ENCODE peak calls at places on chromosomes 12 and 14, in four cellular contexts. L is HepG2, W is GM12878, T is K562. I is an unnamed sample.

GRCh38 chr12:54259194-54260011 is 20.5 kb downstream of the CBX5 start:
- DNase-seq in L (no peak), W (peak; percentile 42), T (peak; percentile 92), I (peak; percentile 90)

GRCh38 chr12:109870648-109871047 is 9.7 kb downstream of the GLTP start:
- DNase-seq in L (no peak), W (no peak), T (no peak), I (no peak)

GRCh38 chr14:93686313-93686712 is 102.0 kb downstream of the PRIMA1 start:
- DNase-seq in L (no peak), W (no peak), T (no peak), I (no peak)

GRCh38 chr12:88472248-88472647 is 108.0 kb downstream of the KITLG start:
- DNase-seq in L (no peak), W (no peak), T (no peak), I (no peak)

GRCh38 chr14:104446611-104447010 is 133.0 kb upstream of the C14orf180 start:
- DNase-seq in L (no peak), W (no peak), T (no peak), I (no peak)

GRCh38 chr14:80388980-80389711 is 177.8 kb upstream of the DIO2 start:
- DNase-seq in L (no peak), W (no peak), T (no peak), I (no peak)

GRCh38 chr12:32650508-32650907 is 28.6 kb upstream of the DNM1L start:
- DNase-seq in L (no peak), W (no peak), T (no peak), I (no peak)

GRCh38 chr12:867905-868304 is 81.6 kb downstream of the RAD52 start:
- DNase-seq in L (no peak), W (no peak), T (no peak), I (no peak)

GRCh38 chr12:65881965-65882413 is 57.7 kb downstream of the HMGA2 start:
- DNase-seq in L (no peak), W (no peak), T (no peak), I (no peak)

GRCh38 chr12:57722716-57723629 is 15.6 kb downstream of the AGAP2 start:
- DNase-seq in L (no peak), W (no peak), T (no peak), I (no peak)

GRCh38 chr12:40075458-40075857 is 30.4 kb downstream of the SLC2A13 start:
- DNase-seq in L (no peak), W (no peak), T (no peak), I (no peak)

GRCh38 chr14:69263364-69263763 is 3.4 kb downstream of the GALNT16 start:
- DNase-seq in L (no peak), W (no peak), T (no peak), I (peak; percentile 53)

GRCh38 chr14:23076785-23077408 is 18.0 kb downstream of the ACIN1 start:
- DNase-seq in L (peak; percentile 68), W (no peak), T (no peak), I (peak; percentile 48)

GRCh38 chr12:52204095-52204930 is 12.5 kb upstream of the KRT80 start:
- DNase-seq in L (no peak), W (no peak), T (no peak), I (no peak)

GRCh38 chr12:109932878-109933503 is 32.9 kb downstream of the TCHP start:
- DNase-seq in L (no peak), W (no peak), T (no peak), I (no peak)

GRCh38 chr14:66015046-66015780 is 471.0 kb upstream of the CCDC196 start:
- DNase-seq in L (no peak), W (no peak), T (no peak), I (no peak)

GRCh38 chr12:57309420-57309819 is 58.4 kb upstream of the STAC3 start:
- DNase-seq in L (no peak), W (no peak), T (no peak), I (no peak)

GRCh38 chr14:21054768-21055145 is 2.9 kb upstream of the RNASE8 start:
- DNase-seq in L (no peak), W (no peak), T (no peak), I (no peak)

GRCh38 chr14:68656452-68656851 is 136.4 kb downstream of the ZFP36L1 start:
- DNase-seq in L (no peak), W (no peak), T (no peak), I (no peak)

GRCh38 chr12:94593822-94594442 is 56.4 kb downstream of the TMCC3 start:
- DNase-seq in L (no peak), W (peak; percentile 15), T (no peak), I (no peak)

GRCh38 chr12:116552750-116553383 is 6.3 kb upstream of the MAP1LC3B2 start:
- DNase-seq in L (no peak), W (no peak), T (no peak), I (no peak)

GRCh38 chr12:116551952-116552749 is 7.0 kb upstream of the MAP1LC3B2 start:
- DNase-seq in L (no peak), W (no peak), T (no peak), I (no peak)

GRCh38 chr12:116551151-116551550 is 8.0 kb upstream of the MAP1LC3B2 start:
- DNase-seq in L (no peak), W (no peak), T (no peak), I (no peak)

GRCh38 chr12:116547955-116548471 is 11.2 kb upstream of the MAP1LC3B2 start:
- DNase-seq in L (no peak), W (no peak), T (no peak), I (no peak)

DNA sequence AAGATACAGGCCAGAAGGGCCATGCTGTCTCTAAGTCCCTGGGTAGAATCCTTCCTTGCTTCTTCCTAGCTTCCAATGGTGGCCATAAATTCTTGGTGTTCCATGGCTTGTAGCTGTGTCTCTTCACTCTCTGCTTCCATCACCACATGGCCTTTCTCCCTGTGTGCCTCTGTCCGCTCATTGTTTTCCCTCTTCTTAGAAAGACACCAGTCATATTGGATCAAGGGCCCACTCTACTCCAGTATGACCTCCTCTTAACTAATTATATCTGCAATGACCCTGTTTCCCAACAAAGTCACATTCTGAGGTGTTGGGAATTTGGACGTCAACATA is 7.6 kb upstream of the MAP1LC3B2 start:
- DNase-seq in L (no peak), W (no peak), T (no peak), I (no peak)
- TF ChIP-seq RFX5 in L (no peak), W (no peak), T (no peak), I (no peak)

GRCh38 chr14:61963926-61964325 is 201.7 kb downstream of the SNAPC1 start:
- DNase-seq in L (no peak), W (no peak), T (no peak), I (no peak)
- TF ChIP-seq GABPA in L (no peak), W (no peak), T (no peak), I (no peak)

DNA sequence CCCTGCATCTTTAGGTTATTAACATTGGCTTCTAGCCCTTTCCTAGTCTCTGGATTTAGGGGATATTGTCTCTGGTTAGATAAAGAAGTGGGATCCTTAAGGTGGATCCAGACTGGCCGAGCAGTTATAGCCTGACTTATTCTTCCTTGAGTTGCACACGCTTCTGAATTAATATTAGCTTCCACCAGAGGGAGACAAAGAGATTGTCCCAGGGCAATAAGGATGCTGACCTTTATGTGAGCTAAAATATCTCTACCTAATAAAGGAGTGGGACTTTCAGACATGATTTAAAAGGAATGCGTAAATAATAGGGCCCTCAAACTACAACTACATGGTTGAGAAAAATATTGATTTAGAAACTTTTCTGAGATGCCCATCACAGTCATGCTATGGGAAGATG is 139.7 kb downstream of the SLCO1B3 start:
- DNase-seq in L (peak; percentile 6), W (peak; percentile 4), T (peak; percentile 5), I (peak; percentile 4)
- TF ChIP-seq MXI1 in L (no peak), W (no peak), T (no peak), I (no peak)

DNA sequence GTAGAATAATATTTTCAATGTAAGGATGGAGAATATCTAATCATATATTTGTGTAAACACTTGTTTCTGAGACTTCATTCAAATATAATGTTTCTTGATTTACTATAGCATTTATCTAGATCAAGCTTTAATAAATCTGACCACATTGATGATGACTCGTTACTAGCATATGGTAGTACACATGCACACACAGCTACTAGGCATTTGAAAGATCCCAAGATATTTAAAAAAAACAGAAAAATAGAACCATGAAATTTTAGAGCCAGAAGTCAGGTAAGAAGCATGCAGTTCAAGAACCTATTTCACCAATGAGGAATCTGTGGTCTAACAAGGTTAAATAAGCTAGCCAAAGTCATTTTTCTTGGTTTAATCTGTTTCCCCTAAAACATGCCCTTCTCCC is 32.0 kb downstream of the DCP1B start:
- DNase-seq in L (no peak), W (no peak), T (no peak), I (no peak)
- TF ChIP-seq RFX5 in L (no peak), W (no peak), T (no peak), I (no peak)

GRCh38 chr12:70549340-70550179 is 87.7 kb downstream of the PTPRB start:
- DNase-seq in L (peak; percentile 49), W (no peak), T (no peak), I (no peak)
- TF ChIP-seq GABPA in L (no peak), W (no peak), T (no peak), I (no peak)

GRCh38 chr12:96218989-96219678 is 25.0 kb downstream of the ELK3 start:
- DNase-seq in L (peak; percentile 69), W (no peak), T (no peak), I (no peak)

GRCh38 chr12:96223411-96224218 is 29.4 kb downstream of the ELK3 start:
- DNase-seq in L (no peak), W (no peak), T (no peak), I (no peak)

GRCh38 chr12:96219700-96220206 is 25.6 kb downstream of the ELK3 start:
- DNase-seq in L (peak; percentile 50), W (no peak), T (no peak), I (peak; percentile 37)

GRCh38 chr12:96220902-96221301 is 26.7 kb downstream of the ELK3 start:
- DNase-seq in L (no peak), W (no peak), T (no peak), I (no peak)

DNA sequence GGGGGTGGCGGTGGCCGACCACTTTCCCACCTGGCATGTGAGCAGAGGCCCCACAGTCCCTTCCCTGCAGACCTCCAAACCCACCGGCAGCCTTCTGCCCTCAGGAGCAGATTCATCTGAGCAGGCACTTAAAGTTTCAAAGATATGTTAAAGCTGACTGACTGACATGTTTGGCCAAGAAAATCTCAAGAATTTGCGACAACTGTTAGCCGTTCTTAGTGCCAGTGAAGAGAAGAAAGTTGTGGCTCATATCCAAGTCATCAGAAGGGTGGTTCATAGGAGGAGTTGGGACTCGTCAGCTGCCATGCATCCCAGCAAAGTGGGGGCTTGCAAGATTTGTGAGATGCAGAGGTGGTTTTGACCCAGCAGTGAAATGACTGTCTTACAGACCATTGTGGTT is 27.2 kb downstream of the ELK3 start:
- DNase-seq in L (no peak), W (no peak), T (no peak), I (no peak)
- TF ChIP-seq MXI1 in L (no peak), W (no peak), T (no peak), I (no peak)

DNA sequence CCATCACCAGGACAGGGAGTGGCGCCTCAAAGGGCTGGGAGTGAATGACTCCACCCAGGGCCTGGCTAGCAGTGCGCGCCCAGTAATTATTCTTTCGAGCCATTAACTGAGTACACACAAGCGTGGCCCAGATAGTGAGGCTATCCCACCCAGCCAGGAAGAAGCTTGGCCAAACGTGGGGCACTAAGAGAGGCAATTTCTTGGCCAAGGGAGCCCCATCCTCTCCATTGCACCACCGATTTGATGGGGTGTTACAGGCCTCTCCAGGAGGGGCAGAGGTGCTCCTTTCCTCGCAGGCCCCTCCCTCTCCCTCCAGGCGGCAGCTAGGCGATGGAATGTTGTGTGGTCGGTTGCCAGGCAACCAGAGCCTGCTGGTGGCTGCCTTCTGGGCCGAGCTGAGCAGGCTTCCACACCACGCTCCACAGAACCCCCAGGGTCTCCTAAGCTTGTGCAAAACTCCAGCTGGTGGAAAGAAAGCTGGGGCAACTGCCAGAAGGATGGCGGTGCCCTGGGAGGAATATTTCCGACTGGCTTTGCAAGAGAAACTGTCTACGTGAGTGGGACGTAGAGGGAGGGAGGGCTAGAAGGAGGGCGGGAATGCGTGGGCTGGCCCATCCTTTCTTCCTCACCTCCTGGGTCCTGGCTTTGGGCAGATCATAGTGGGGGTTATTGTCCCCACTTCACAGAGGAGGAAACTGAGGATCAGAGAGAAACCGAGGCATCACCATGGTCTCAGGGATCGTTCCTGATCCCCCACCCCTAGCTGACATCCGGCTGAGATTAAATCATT is at the start of gene CFAP73:
- DNase-seq in L (peak; percentile 76), W (no peak), T (peak; percentile 82), I (peak; percentile 88)
- TF ChIP-seq RFX5 in L (no peak), W (no peak), T (no peak), I (no peak)

I was measured in SK-N-SH.